ENCODE peak calls at places on chromosome 14, in eight cellular contexts. One of them, this sample, is unnamed.

GRCh38 chr14:105299654-105300541 is 903 bp downstream of the BRF1 start:
- DNase-seq in hippocampal formation: no peak
- DNase-seq in tibial nerve: no peak
- DNase-seq in GOT3: no peak
- DNase-seq in HCT116: no peak
- DNase-seq in effector memory CD4-positive, alpha-beta T cell: no peak
- DNase-seq in T-helper 22 cell: no peak
- DNase-seq in lower lobe of right lung: peak; percentile 72
- DNase-seq in this sample: no peak

GRCh38 chr14:67487937-67488893 is at the start of gene TMEM229B:
- DNase-seq in hippocampal formation: no peak
- DNase-seq in tibial nerve: no peak
- DNase-seq in GOT3: no peak
- DNase-seq in HCT116: no peak
- DNase-seq in effector memory CD4-positive, alpha-beta T cell: peak; percentile 50
- DNase-seq in T-helper 22 cell: peak; percentile 43
- DNase-seq in lower lobe of right lung: peak; percentile 64
- DNase-seq in this sample: no peak

GRCh38 chr14:40417777-40418401 is 985.7 kb upstream of the FBXO33 start:
- DNase-seq in hippocampal formation: no peak
- DNase-seq in tibial nerve: no peak
- DNase-seq in GOT3: no peak
- DNase-seq in HCT116: peak; percentile 29
- DNase-seq in effector memory CD4-positive, alpha-beta T cell: no peak
- DNase-seq in T-helper 22 cell: no peak
- DNase-seq in lower lobe of right lung: no peak
- DNase-seq in this sample: peak; percentile 76

GRCh38 chr14:88613552-88614010 is 50.7 kb downstream of the ZC3H14 start:
- DNase-seq in hippocampal formation: no peak
- DNase-seq in tibial nerve: no peak
- DNase-seq in GOT3: no peak
- DNase-seq in HCT116: no peak
- DNase-seq in effector memory CD4-positive, alpha-beta T cell: no peak
- DNase-seq in T-helper 22 cell: no peak
- DNase-seq in lower lobe of right lung: no peak
- DNase-seq in this sample: no peak

GRCh38 chr14:71050227-71050823 is 143.1 kb downstream of the PCNX1 start:
- DNase-seq in hippocampal formation: no peak
- DNase-seq in tibial nerve: no peak
- DNase-seq in GOT3: no peak
- DNase-seq in HCT116: no peak
- DNase-seq in effector memory CD4-positive, alpha-beta T cell: no peak
- DNase-seq in T-helper 22 cell: no peak
- DNase-seq in lower lobe of right lung: no peak
- DNase-seq in this sample: no peak

GRCh38 chr14:71725802-71726638 is 206.2 kb upstream of the RGS6 start:
- DNase-seq in hippocampal formation: no peak
- DNase-seq in tibial nerve: no peak
- DNase-seq in GOT3: no peak
- DNase-seq in HCT116: no peak
- DNase-seq in effector memory CD4-positive, alpha-beta T cell: no peak
- DNase-seq in T-helper 22 cell: no peak
- DNase-seq in lower lobe of right lung: no peak
- DNase-seq in this sample: no peak

GRCh38 chr14:89025581-89026236 is 201.3 kb downstream of the TTC8 start:
- DNase-seq in hippocampal formation: no peak
- DNase-seq in tibial nerve: no peak
- DNase-seq in GOT3: no peak
- DNase-seq in HCT116: no peak
- DNase-seq in effector memory CD4-positive, alpha-beta T cell: no peak
- DNase-seq in T-helper 22 cell: no peak
- DNase-seq in lower lobe of right lung: no peak
- DNase-seq in this sample: no peak

GRCh38 chr14:64117671-64118402 is 176.3 kb downstream of the ESR2 start:
- DNase-seq in hippocampal formation: no peak
- DNase-seq in tibial nerve: no peak
- DNase-seq in GOT3: no peak
- DNase-seq in HCT116: no peak
- DNase-seq in effector memory CD4-positive, alpha-beta T cell: no peak
- DNase-seq in T-helper 22 cell: no peak
- DNase-seq in lower lobe of right lung: no peak
- DNase-seq in this sample: no peak

GRCh38 chr14:100547633-100548294 is 39.5 kb downstream of the BEGAIN start:
- DNase-seq in hippocampal formation: peak; percentile 12
- DNase-seq in tibial nerve: peak; percentile 59
- DNase-seq in GOT3: no peak
- DNase-seq in HCT116: peak; percentile 55
- DNase-seq in effector memory CD4-positive, alpha-beta T cell: peak; percentile 63
- DNase-seq in T-helper 22 cell: peak; percentile 59
- DNase-seq in lower lobe of right lung: peak; percentile 87
- DNase-seq in this sample: peak; percentile 49

GRCh38 chr14:35534884-35535793 is 1.2 kb downstream of the INSM2 start:
- DNase-seq in hippocampal formation: no peak
- DNase-seq in tibial nerve: peak; percentile 31
- DNase-seq in GOT3: peak; percentile 1
- DNase-seq in HCT116: no peak
- DNase-seq in effector memory CD4-positive, alpha-beta T cell: peak; percentile 23
- DNase-seq in T-helper 22 cell: peak; percentile 20
- DNase-seq in lower lobe of right lung: peak; percentile 68
- DNase-seq in this sample: no peak

GRCh38 chr14:105088812-105089745 is 23.8 kb upstream of the GPR132 start:
- DNase-seq in hippocampal formation: no peak
- DNase-seq in tibial nerve: no peak
- DNase-seq in GOT3: no peak
- DNase-seq in HCT116: no peak
- DNase-seq in effector memory CD4-positive, alpha-beta T cell: no peak
- DNase-seq in T-helper 22 cell: no peak
- DNase-seq in lower lobe of right lung: no peak
- DNase-seq in this sample: no peak

GRCh38 chr14:104118006-104118844 is 20.2 kb upstream of the KIF26A start:
- DNase-seq in hippocampal formation: no peak
- DNase-seq in tibial nerve: no peak
- DNase-seq in GOT3: no peak
- DNase-seq in HCT116: no peak
- DNase-seq in effector memory CD4-positive, alpha-beta T cell: no peak
- DNase-seq in T-helper 22 cell: no peak
- DNase-seq in lower lobe of right lung: no peak
- DNase-seq in this sample: no peak

GRCh38 chr14:86799244-86799647 is 1193.7 kb downstream of the GALC start:
- DNase-seq in hippocampal formation: no peak
- DNase-seq in tibial nerve: peak; percentile 63
- DNase-seq in GOT3: no peak
- DNase-seq in HCT116: no peak
- DNase-seq in effector memory CD4-positive, alpha-beta T cell: no peak
- DNase-seq in T-helper 22 cell: no peak
- DNase-seq in lower lobe of right lung: no peak
- DNase-seq in this sample: no peak

GRCh38 chr14:77104393-77104792 is 6.3 kb downstream of the CIPC start:
- DNase-seq in hippocampal formation: no peak
- DNase-seq in tibial nerve: no peak
- DNase-seq in GOT3: no peak
- DNase-seq in HCT116: no peak
- DNase-seq in effector memory CD4-positive, alpha-beta T cell: no peak
- DNase-seq in T-helper 22 cell: no peak
- DNase-seq in lower lobe of right lung: no peak
- DNase-seq in this sample: no peak

GRCh38 chr14:66965831-66966230 is 223.4 kb upstream of the GARIN2 start:
- DNase-seq in hippocampal formation: no peak
- DNase-seq in tibial nerve: no peak
- DNase-seq in GOT3: no peak
- DNase-seq in HCT116: no peak
- DNase-seq in effector memory CD4-positive, alpha-beta T cell: no peak
- DNase-seq in T-helper 22 cell: no peak
- DNase-seq in lower lobe of right lung: no peak
- DNase-seq in this sample: no peak

GRCh38 chr14:99731536-99732435 is 47.7 kb downstream of the CYP46A1 start:
- DNase-seq in hippocampal formation: no peak
- DNase-seq in tibial nerve: no peak
- DNase-seq in GOT3: no peak
- DNase-seq in HCT116: no peak
- DNase-seq in effector memory CD4-positive, alpha-beta T cell: no peak
- DNase-seq in T-helper 22 cell: no peak
- DNase-seq in lower lobe of right lung: peak; percentile 41
- DNase-seq in this sample: no peak

GRCh38 chr14:103015426-103015825 is 41.9 kb downstream of the CDC42BPB start:
- DNase-seq in hippocampal formation: no peak
- DNase-seq in tibial nerve: no peak
- DNase-seq in GOT3: no peak
- DNase-seq in HCT116: no peak
- DNase-seq in effector memory CD4-positive, alpha-beta T cell: no peak
- DNase-seq in T-helper 22 cell: no peak
- DNase-seq in lower lobe of right lung: no peak
- DNase-seq in this sample: no peak

GRCh38 chr14:73616831-73617230 is 4.5 kb downstream of the ACOT6 start:
- DNase-seq in hippocampal formation: no peak
- DNase-seq in tibial nerve: no peak
- DNase-seq in GOT3: no peak
- DNase-seq in HCT116: no peak
- DNase-seq in effector memory CD4-positive, alpha-beta T cell: no peak
- DNase-seq in T-helper 22 cell: no peak
- DNase-seq in lower lobe of right lung: no peak
- DNase-seq in this sample: no peak

GRCh38 chr14:24297190-24297964 is 2.2 kb downstream of the DHRS1 start:
- DNase-seq in hippocampal formation: no peak
- DNase-seq in tibial nerve: no peak
- DNase-seq in GOT3: no peak
- DNase-seq in HCT116: no peak
- DNase-seq in effector memory CD4-positive, alpha-beta T cell: no peak
- DNase-seq in T-helper 22 cell: no peak
- DNase-seq in lower lobe of right lung: no peak
- DNase-seq in this sample: peak; percentile 36

GRCh38 chr14:103880334-103880985 is 33.1 kb upstream of the PPP1R13B start:
- DNase-seq in hippocampal formation: peak; percentile 13
- DNase-seq in tibial nerve: peak; percentile 83
- DNase-seq in GOT3: no peak
- DNase-seq in HCT116: no peak
- DNase-seq in effector memory CD4-positive, alpha-beta T cell: no peak
- DNase-seq in T-helper 22 cell: no peak
- DNase-seq in lower lobe of right lung: peak; percentile 90
- DNase-seq in this sample: no peak

GRCh38 chr14:22733829-22734228 is 32.7 kb upstream of the OXA1L start:
- DNase-seq in hippocampal formation: no peak
- DNase-seq in tibial nerve: no peak
- DNase-seq in GOT3: no peak
- DNase-seq in HCT116: no peak
- DNase-seq in effector memory CD4-positive, alpha-beta T cell: no peak
- DNase-seq in T-helper 22 cell: no peak
- DNase-seq in lower lobe of right lung: no peak
- DNase-seq in this sample: no peak

GRCh38 chr14:39668449-39668848 is 236.2 kb upstream of the FBXO33 start:
- DNase-seq in hippocampal formation: no peak
- DNase-seq in tibial nerve: no peak
- DNase-seq in GOT3: no peak
- DNase-seq in HCT116: no peak
- DNase-seq in effector memory CD4-positive, alpha-beta T cell: no peak
- DNase-seq in T-helper 22 cell: no peak
- DNase-seq in lower lobe of right lung: no peak
- DNase-seq in this sample: no peak

GRCh38 chr14:74507085-74507484 is 13.5 kb downstream of the ISCA2 start:
- DNase-seq in hippocampal formation: no peak
- DNase-seq in tibial nerve: no peak
- DNase-seq in GOT3: no peak
- DNase-seq in HCT116: no peak
- DNase-seq in effector memory CD4-positive, alpha-beta T cell: no peak
- DNase-seq in T-helper 22 cell: no peak
- DNase-seq in lower lobe of right lung: peak; percentile 13
- DNase-seq in this sample: no peak

GRCh38 chr14:104346608-104347007 is 208.2 kb downstream of the KIF26A start:
- DNase-seq in hippocampal formation: no peak
- DNase-seq in tibial nerve: no peak
- DNase-seq in GOT3: no peak
- DNase-seq in HCT116: no peak
- DNase-seq in effector memory CD4-positive, alpha-beta T cell: no peak
- DNase-seq in T-helper 22 cell: no peak
- DNase-seq in lower lobe of right lung: no peak
- DNase-seq in this sample: no peak

GRCh38 chr14:74860899-74861733 is 14.8 kb downstream of the PROX2 start:
- DNase-seq in hippocampal formation: peak; percentile 49
- DNase-seq in tibial nerve: peak; percentile 99
- DNase-seq in GOT3: peak; percentile 27
- DNase-seq in HCT116: peak; percentile 69
- DNase-seq in effector memory CD4-positive, alpha-beta T cell: peak; percentile 71
- DNase-seq in T-helper 22 cell: peak; percentile 64
- DNase-seq in lower lobe of right lung: peak; percentile 93
- DNase-seq in this sample: peak; percentile 70

GRCh38 chr14:94054401-94054800 is 26.6 kb downstream of the DDX24 start:
- DNase-seq in hippocampal formation: no peak
- DNase-seq in tibial nerve: no peak
- DNase-seq in GOT3: no peak
- DNase-seq in HCT116: no peak
- DNase-seq in effector memory CD4-positive, alpha-beta T cell: no peak
- DNase-seq in T-helper 22 cell: no peak
- DNase-seq in lower lobe of right lung: no peak
- DNase-seq in this sample: no peak

GRCh38 chr14:63707216-63707615 is 20.6 kb downstream of the SGPP1 start:
- DNase-seq in hippocampal formation: no peak
- DNase-seq in tibial nerve: no peak
- DNase-seq in GOT3: no peak
- DNase-seq in HCT116: no peak
- DNase-seq in effector memory CD4-positive, alpha-beta T cell: no peak
- DNase-seq in T-helper 22 cell: no peak
- DNase-seq in lower lobe of right lung: no peak
- DNase-seq in this sample: no peak

This sample was measured in SHP77 treated with DMSO at 0.1 percent for 48 hours.